ENCODE peak calls at places on chromosomes 7 and 10, in seven cellular contexts. S, J, V, M, E, G and U are unnamed samples.
A peak's percentile ranks its signal among the peaks of the same experiment; 100 is the strongest.

GRCh38 chr7:73899731-73900142 is 38.8 kb downstream of the TMEM270 start:
- DNase-seq in J (no peak), V (no peak), S (no peak), G (no peak), M (no peak), E (no peak), U (no peak)

GRCh38 chr7:150402671-150403321 is 23.7 kb downstream of the ZNF775 start:
- DNase-seq in J (no peak), M (no peak), E (peak; percentile 76), S (no peak), V (no peak), G (no peak), U (no peak)

GRCh38 chr10:91210435-91210834 is 10.0 kb upstream of the PCGF5 start:
- DNase-seq in V (no peak), M (no peak), J (no peak), S (no peak), G (peak; percentile 41), E (peak; percentile 42), U (no peak)

GRCh38 chr7:1695800-1696454 is 25.9 kb downstream of the ELFN1 start:
- DNase-seq in E (no peak), V (peak; percentile 1), J (no peak), G (peak; percentile 33), S (no peak), M (no peak), U (no peak)

GRCh38 chr10:78215645-78216044 is 182.0 kb downstream of the RPS24 start:
- DNase-seq in J (no peak), S (no peak), M (no peak), G (no peak), E (no peak), V (no peak), U (no peak)

GRCh38 chr7:11835260-11835659 is 3.3 kb upstream of the THSD7A start:
- DNase-seq in J (no peak), E (no peak), M (no peak), V (no peak), G (peak; percentile 23), S (no peak), U (no peak)

GRCh38 chr10:51073461-51074237 is 638 bp upstream of the PRKG1 start:
- DNase-seq in V (peak; percentile 8), S (no peak), E (no peak), G (peak; percentile 65), M (no peak), J (no peak), U (no peak)

GRCh38 chr10:90372442-90372841 is 485.4 kb downstream of the HTR7 start:
- DNase-seq in S (no peak), V (no peak), J (no peak), M (no peak), G (no peak), E (no peak), U (no peak)

GRCh38 chr10:48594799-48595198 is 10.1 kb downstream of the ARHGAP22 start:
- DNase-seq in V (no peak), G (no peak), J (peak; percentile 29), S (no peak), M (no peak), E (no peak), U (peak; percentile 47)

GRCh38 chr7:68176974-68177373 is 1180.3 kb downstream of the TYW1 start:
- DNase-seq in V (peak; percentile 70), M (no peak), G (peak; percentile 79), J (peak; percentile 75), S (peak; percentile 4), E (peak; percentile 65), U (peak; percentile 80)
- TF ChIP-seq YY1 in V (no peak), M (no peak), G (no peak), J (no peak), S (no peak), E (no peak), U (no peak)

GRCh38 chr7:137983308-137984008 is 18.4 kb downstream of the CREB3L2 start:
- DNase-seq in S (no peak), V (no peak), G (no peak), E (peak; percentile 23), M (no peak), J (no peak), U (no peak)
- TF ChIP-seq YY1 in S (no peak), V (no peak), G (no peak), E (no peak), M (no peak), J (no peak), U (no peak)

GRCh38 chr7:37690206-37690605 is 6.6 kb downstream of the GPR141 start:
- DNase-seq in E (no peak), M (no peak), G (no peak), S (no peak), J (no peak), V (no peak), U (no peak)
- TF ChIP-seq YY1 in E (no peak), M (no peak), G (no peak), S (no peak), J (no peak), V (no peak), U (no peak)

GRCh38 chr7:90749774-90750173 is 153.7 kb downstream of the CDK14 start:
- DNase-seq in E (peak; percentile 31), M (no peak), G (peak; percentile 52), V (no peak), S (no peak), J (no peak), U (peak; percentile 6)
- TF ChIP-seq YY1 in E (no peak), M (no peak), G (no peak), V (no peak), S (no peak), J (no peak), U (no peak)

GRCh38 chr10:122980209-122981065 is at the start of gene PSTK:
- DNase-seq in G (peak; percentile 97), E (peak; percentile 81), V (peak; percentile 89), M (peak; percentile 66), S (peak; percentile 94), J (peak; percentile 69), U (peak; percentile 77)

GRCh38 chr10:122984708-122985107 is 4.5 kb downstream of the PSTK start:
- DNase-seq in E (no peak), V (no peak), M (no peak), G (no peak), J (no peak), S (no peak), U (no peak)

GRCh38 chr10:122986340-122986739 is 6.1 kb downstream of the PSTK start:
- DNase-seq in M (no peak), V (no peak), J (no peak), S (no peak), G (no peak), E (no peak), U (no peak)

GRCh38 chr10:122983898-122984297 is 3.7 kb downstream of the PSTK start:
- DNase-seq in V (no peak), G (no peak), E (no peak), J (no peak), S (no peak), M (no peak), U (no peak)

DNA sequence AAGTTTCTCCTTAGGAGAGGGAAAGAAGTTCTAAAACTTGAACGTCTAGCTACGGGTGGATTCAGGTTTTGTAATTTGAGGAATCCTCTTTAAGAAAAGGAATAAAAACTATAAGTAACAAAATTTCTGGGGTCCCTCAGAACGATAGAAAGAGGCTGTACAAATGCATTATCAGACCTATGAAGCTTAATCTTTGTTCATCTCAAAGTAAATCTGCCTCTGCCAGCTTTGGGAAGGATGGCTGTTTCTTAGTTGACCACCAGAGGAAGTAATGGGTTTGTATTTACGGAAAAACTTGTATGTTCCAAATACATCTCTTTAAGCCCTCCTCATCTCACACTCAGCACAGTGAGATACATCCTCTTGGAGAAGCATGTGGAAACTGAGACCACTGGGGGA is 864 bp downstream of the PSTK start:
- DNase-seq in E (peak; percentile 62), M (no peak), G (peak; percentile 65), V (peak; percentile 28), J (peak; percentile 2), S (peak; percentile 34), U (peak; percentile 1)
- TF ChIP-seq YY1 in E (no peak), M (no peak), G (no peak), V (no peak), J (no peak), S (no peak), U (no peak)